ENCODE peak calls at places on chromosomes 13 and 19, in eight cellular contexts. One of them, this sample, is unnamed. For H3K4me1, the result is how much of the 10 kb centered on the place peaks cover.

GRCh38 chr13:27536361-27537101 is 83.8 kb downstream of the LNX2 start:
- DNase-seq in cardiac muscle cell: no peak
- DNase-seq in left lung: no peak
- DNase-seq in heart right ventricle: no peak
- DNase-seq in HCT116: no peak
- DNase-seq in colonic mucosa: no peak
- DNase-seq in CD4-positive, alpha-beta memory T cell: no peak
- DNase-seq in IMR-90: no peak
- DNase-seq in this sample: no peak

GRCh38 chr19:32811151-32811550 is 58.4 kb downstream of the SLC7A9 start:
- DNase-seq in IMR-90: no peak
- DNase-seq in heart right ventricle: no peak
- DNase-seq in CD4-positive, alpha-beta memory T cell: no peak
- DNase-seq in colonic mucosa: no peak
- DNase-seq in HCT116: no peak
- DNase-seq in left lung: no peak
- DNase-seq in cardiac muscle cell: no peak
- DNase-seq in this sample: no peak

GRCh38 chr13:69980799-69981198 is 126.8 kb upstream of the ATXN8OS start:
- DNase-seq in heart right ventricle: no peak
- DNase-seq in HCT116: no peak
- DNase-seq in colonic mucosa: no peak
- DNase-seq in IMR-90: no peak
- DNase-seq in left lung: no peak
- DNase-seq in cardiac muscle cell: no peak
- DNase-seq in CD4-positive, alpha-beta memory T cell: no peak
- DNase-seq in this sample: no peak

GRCh38 chr19:45676851-45677263 is 8.8 kb downstream of the GIPR start:
- DNase-seq in colonic mucosa: peak
- DNase-seq in heart right ventricle: no peak
- DNase-seq in HCT116: no peak
- DNase-seq in CD4-positive, alpha-beta memory T cell: peak
- DNase-seq in cardiac muscle cell: no peak
- DNase-seq in IMR-90: no peak
- DNase-seq in left lung: peak
- DNase-seq in this sample: no peak

GRCh38 chr19:41319500-41320184 is 9.7 kb downstream of the CCDC97 start:
- DNase-seq in CD4-positive, alpha-beta memory T cell: no peak
- DNase-seq in HCT116: no peak
- DNase-seq in heart right ventricle: no peak
- DNase-seq in colonic mucosa: no peak
- DNase-seq in IMR-90: no peak
- DNase-seq in left lung: no peak
- DNase-seq in cardiac muscle cell: no peak
- DNase-seq in this sample: no peak

GRCh38 chr13:43127103-43127817 is 103.9 kb downstream of the DNAJC15 start:
- DNase-seq in CD4-positive, alpha-beta memory T cell: no peak
- DNase-seq in HCT116: no peak
- DNase-seq in heart right ventricle: no peak
- DNase-seq in left lung: no peak
- DNase-seq in cardiac muscle cell: no peak
- DNase-seq in colonic mucosa: no peak
- DNase-seq in IMR-90: no peak
- DNase-seq in this sample: no peak

GRCh38 chr19:46635920-46636761 is at the start of gene GNG8:
- DNase-seq in colonic mucosa: no peak
- DNase-seq in CD4-positive, alpha-beta memory T cell: no peak
- DNase-seq in heart right ventricle: no peak
- DNase-seq in cardiac muscle cell: peak
- DNase-seq in HCT116: no peak
- DNase-seq in left lung: no peak
- DNase-seq in IMR-90: no peak
- DNase-seq in this sample: no peak

GRCh38 chr19:15101479-15102082 is 5.6 kb upstream of the SYDE1 start:
- DNase-seq in CD4-positive, alpha-beta memory T cell: peak
- DNase-seq in cardiac muscle cell: peak
- DNase-seq in left lung: no peak
- DNase-seq in HCT116: peak
- DNase-seq in colonic mucosa: peak
- DNase-seq in IMR-90: peak
- DNase-seq in heart right ventricle: no peak
- DNase-seq in this sample: peak

GRCh38 chr19:51593138-51593890 is 22.2 kb downstream of the ZNF175 start:
- DNase-seq in cardiac muscle cell: no peak
- DNase-seq in heart right ventricle: no peak
- DNase-seq in colonic mucosa: no peak
- DNase-seq in left lung: no peak
- DNase-seq in IMR-90: no peak
- DNase-seq in CD4-positive, alpha-beta memory T cell: no peak
- DNase-seq in HCT116: no peak
- DNase-seq in this sample: no peak

GRCh38 chr19:18274303-18274775 is at the start of gene IQCN:
- DNase-seq in colonic mucosa: peak
- DNase-seq in HCT116: no peak
- DNase-seq in IMR-90: no peak
- DNase-seq in cardiac muscle cell: no peak
- DNase-seq in left lung: no peak
- DNase-seq in CD4-positive, alpha-beta memory T cell: peak
- DNase-seq in heart right ventricle: no peak
- DNase-seq in this sample: no peak

GRCh38 chr13:35857769-35858168 is 273.4 kb downstream of the DCLK1 start:
- DNase-seq in cardiac muscle cell: peak
- DNase-seq in colonic mucosa: no peak
- DNase-seq in HCT116: no peak
- DNase-seq in IMR-90: peak
- DNase-seq in CD4-positive, alpha-beta memory T cell: no peak
- DNase-seq in left lung: no peak
- DNase-seq in heart right ventricle: no peak
- DNase-seq in this sample: no peak

GRCh38 chr13:46615888-46616531 is 63.0 kb downstream of the LRCH1 start:
- DNase-seq in IMR-90: peak
- DNase-seq in heart right ventricle: no peak
- DNase-seq in colonic mucosa: no peak
- DNase-seq in left lung: no peak
- DNase-seq in CD4-positive, alpha-beta memory T cell: no peak
- DNase-seq in cardiac muscle cell: no peak
- DNase-seq in HCT116: no peak
- DNase-seq in this sample: no peak

GRCh38 chr19:10344780-10345179 is 5.4 kb upstream of the ICAM3 start:
- DNase-seq in cardiac muscle cell: no peak
- DNase-seq in colonic mucosa: no peak
- DNase-seq in HCT116: no peak
- DNase-seq in heart right ventricle: no peak
- DNase-seq in left lung: no peak
- DNase-seq in CD4-positive, alpha-beta memory T cell: no peak
- DNase-seq in IMR-90: peak
- DNase-seq in this sample: no peak

GRCh38 chr13:114136576-114136975 is 4.2 kb upstream of the RASA3 start:
- DNase-seq in cardiac muscle cell: no peak
- DNase-seq in heart right ventricle: no peak
- DNase-seq in colonic mucosa: no peak
- DNase-seq in IMR-90: no peak
- DNase-seq in left lung: no peak
- DNase-seq in HCT116: no peak
- DNase-seq in CD4-positive, alpha-beta memory T cell: no peak
- DNase-seq in this sample: no peak

DNA sequence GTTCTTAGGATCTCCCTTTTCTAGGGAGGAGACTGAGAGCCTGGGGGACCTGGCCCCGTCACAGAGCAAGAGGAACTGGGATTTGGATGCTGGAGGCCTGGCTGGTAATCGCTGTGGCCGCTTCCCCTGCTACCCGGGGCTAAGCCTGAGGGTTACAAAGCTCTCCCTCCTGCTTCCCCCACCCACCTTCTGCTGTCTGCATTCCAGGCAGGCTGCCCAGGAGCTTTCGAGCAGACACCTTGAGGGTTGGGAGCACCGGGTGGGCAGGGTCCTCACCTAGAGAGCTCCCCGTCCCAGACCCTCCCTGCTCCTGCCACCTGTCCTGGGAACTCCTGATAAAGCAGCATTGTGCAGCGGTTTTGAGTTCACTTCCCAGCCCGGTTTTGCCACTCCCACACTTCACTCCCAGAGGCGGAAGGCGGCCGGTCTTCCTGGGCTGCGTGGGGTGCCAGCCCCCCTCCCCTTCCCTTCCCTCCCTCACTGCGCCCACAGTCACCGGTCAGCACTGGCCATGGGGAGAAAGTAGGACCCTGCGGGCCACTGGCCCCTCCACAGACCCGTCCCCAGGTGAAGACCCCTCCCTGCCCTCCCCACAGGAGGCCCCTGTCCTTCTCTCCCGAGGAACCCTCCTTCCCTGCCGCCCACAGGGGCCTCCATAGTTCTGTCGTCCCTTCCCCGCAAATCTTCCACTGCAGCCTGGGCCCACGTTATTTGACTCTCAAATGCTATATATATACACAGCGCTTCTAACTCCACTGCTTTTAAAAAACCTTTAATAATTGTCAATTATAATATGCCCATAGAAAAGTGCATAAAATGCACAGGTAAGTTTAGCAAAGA is 8.1 kb downstream of the PAK4 start:
- DNase-seq in IMR-90: no peak
- DNase-seq in left lung: peak
- DNase-seq in colonic mucosa: peak
- DNase-seq in HCT116: no peak
- DNase-seq in cardiac muscle cell: peak
- DNase-seq in CD4-positive, alpha-beta memory T cell: no peak
- DNase-seq in heart right ventricle: no peak
- DNase-seq in this sample: no peak
- H3K4me1 ChIP-seq in IMR-90: under half
- H3K4me1 ChIP-seq in left lung: under half
- H3K4me1 ChIP-seq in colonic mucosa: under half
- H3K4me1 ChIP-seq in HCT116: under half
- H3K4me1 ChIP-seq in cardiac muscle cell: under half
- H3K4me1 ChIP-seq in CD4-positive, alpha-beta memory T cell: under half
- H3K4me1 ChIP-seq in heart right ventricle: under half
- H3K4me1 ChIP-seq in this sample: under half

GRCh38 chr19:4906963-4907362 is 2.3 kb upstream of the UHRF1 start:
- DNase-seq in IMR-90: no peak
- DNase-seq in HCT116: no peak
- DNase-seq in heart right ventricle: no peak
- DNase-seq in cardiac muscle cell: no peak
- DNase-seq in left lung: no peak
- DNase-seq in colonic mucosa: no peak
- DNase-seq in CD4-positive, alpha-beta memory T cell: no peak
- DNase-seq in this sample: no peak
- H3K4me1 ChIP-seq in IMR-90: under half
- H3K4me1 ChIP-seq in HCT116: under half
- H3K4me1 ChIP-seq in heart right ventricle: under half
- H3K4me1 ChIP-seq in cardiac muscle cell: under half
- H3K4me1 ChIP-seq in left lung: under half
- H3K4me1 ChIP-seq in colonic mucosa: under half
- H3K4me1 ChIP-seq in CD4-positive, alpha-beta memory T cell: under half
- H3K4me1 ChIP-seq in this sample: under half

GRCh38 chr13:48235100-48235813 is 2.3 kb downstream of the ITM2B start:
- DNase-seq in heart right ventricle: peak
- DNase-seq in cardiac muscle cell: peak
- DNase-seq in left lung: no peak
- DNase-seq in CD4-positive, alpha-beta memory T cell: no peak
- DNase-seq in HCT116: no peak
- DNase-seq in IMR-90: peak
- DNase-seq in colonic mucosa: no peak
- DNase-seq in this sample: peak
- H3K4me1 ChIP-seq in heart right ventricle: half or more
- H3K4me1 ChIP-seq in cardiac muscle cell: under half
- H3K4me1 ChIP-seq in left lung: under half
- H3K4me1 ChIP-seq in CD4-positive, alpha-beta memory T cell: half or more
- H3K4me1 ChIP-seq in HCT116: under half
- H3K4me1 ChIP-seq in IMR-90: under half
- H3K4me1 ChIP-seq in colonic mucosa: under half
- H3K4me1 ChIP-seq in this sample: under half

GRCh38 chr13:40777957-40778235 is 6.9 kb upstream of the MRPS31 start:
- DNase-seq in HCT116: no peak
- DNase-seq in colonic mucosa: no peak
- DNase-seq in heart right ventricle: no peak
- DNase-seq in left lung: no peak
- DNase-seq in CD4-positive, alpha-beta memory T cell: no peak
- DNase-seq in cardiac muscle cell: no peak
- DNase-seq in IMR-90: no peak
- DNase-seq in this sample: no peak

GRCh38 chr13:40776681-40777165 is 5.7 kb upstream of the MRPS31 start:
- DNase-seq in cardiac muscle cell: no peak
- DNase-seq in heart right ventricle: no peak
- DNase-seq in IMR-90: peak
- DNase-seq in left lung: no peak
- DNase-seq in colonic mucosa: no peak
- DNase-seq in HCT116: no peak
- DNase-seq in CD4-positive, alpha-beta memory T cell: peak
- DNase-seq in this sample: no peak

GRCh38 chr13:40776232-40776631 is 5.2 kb upstream of the MRPS31 start:
- DNase-seq in colonic mucosa: no peak
- DNase-seq in CD4-positive, alpha-beta memory T cell: no peak
- DNase-seq in cardiac muscle cell: no peak
- DNase-seq in HCT116: no peak
- DNase-seq in heart right ventricle: no peak
- DNase-seq in left lung: no peak
- DNase-seq in IMR-90: no peak
- DNase-seq in this sample: no peak

GRCh38 chr13:40779049-40779448 is 8.1 kb upstream of the MRPS31 start:
- DNase-seq in colonic mucosa: no peak
- DNase-seq in heart right ventricle: no peak
- DNase-seq in HCT116: no peak
- DNase-seq in CD4-positive, alpha-beta memory T cell: no peak
- DNase-seq in left lung: no peak
- DNase-seq in cardiac muscle cell: no peak
- DNase-seq in IMR-90: no peak
- DNase-seq in this sample: no peak

DNA sequence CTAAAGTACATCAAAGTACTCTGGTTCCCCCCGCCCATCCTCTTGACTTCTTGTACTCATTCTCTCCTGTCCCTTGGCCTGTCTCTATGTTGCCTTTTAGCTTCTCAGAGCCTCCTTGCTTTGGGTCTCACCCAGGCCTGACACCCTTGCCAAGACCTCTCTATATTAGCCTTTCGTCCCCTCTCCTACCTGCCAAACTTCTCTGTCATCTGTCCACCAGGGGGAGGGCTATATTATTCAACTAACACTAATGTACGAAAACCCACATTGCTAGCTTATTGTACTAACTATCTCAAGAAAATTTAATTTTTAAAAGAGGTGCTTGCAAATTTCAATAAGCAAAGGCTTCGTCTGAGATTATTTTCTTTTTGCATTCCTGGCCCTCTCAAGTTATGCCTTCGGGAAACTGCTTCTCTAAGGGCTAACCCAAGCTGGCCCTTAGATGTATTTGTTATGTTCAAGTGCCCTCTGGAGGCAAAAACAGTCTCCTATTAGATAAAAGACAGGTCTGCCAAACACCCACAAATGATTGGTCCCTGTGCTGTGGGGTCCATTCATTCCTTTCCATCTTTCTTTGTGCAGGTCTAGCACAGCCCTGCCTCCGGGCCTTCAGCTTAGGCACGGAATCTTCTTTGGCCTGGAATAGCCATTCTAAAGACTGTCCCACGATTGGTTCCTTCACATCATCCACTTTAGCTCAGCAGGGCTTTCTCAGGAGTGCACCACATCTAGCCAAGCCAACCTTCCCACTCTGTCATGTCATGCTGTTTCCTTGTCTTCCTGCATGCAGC is 6.4 kb upstream of the MRPS31 start:
- DNase-seq in CD4-positive, alpha-beta memory T cell: no peak
- DNase-seq in colonic mucosa: peak
- DNase-seq in IMR-90: peak
- DNase-seq in heart right ventricle: peak
- DNase-seq in cardiac muscle cell: peak
- DNase-seq in left lung: no peak
- DNase-seq in HCT116: peak
- DNase-seq in this sample: peak
- H3K4me1 ChIP-seq in CD4-positive, alpha-beta memory T cell: under half
- H3K4me1 ChIP-seq in colonic mucosa: under half
- H3K4me1 ChIP-seq in IMR-90: under half
- H3K4me1 ChIP-seq in heart right ventricle: under half
- H3K4me1 ChIP-seq in cardiac muscle cell: under half
- H3K4me1 ChIP-seq in left lung: under half
- H3K4me1 ChIP-seq in HCT116: under half
- H3K4me1 ChIP-seq in this sample: under half